ENCODE peak calls at places on chromosomes 16 and 17, in ten cellular contexts. B, A, L, Z, G, W, F, I, K and Y are unnamed samples.

GRCh38 chr16:31177136-31177535 is 2.8 kb upstream of the FUS start:
- DNase-seq in B (peak), A (peak), L (no peak), Z (no peak), G (no peak), W (no peak), F (no peak), I (no peak), K (no peak), Y (peak)

GRCh38 chr17:28828294-28829040 is 14.1 kb downstream of the FAM222B start:
- DNase-seq in B (no peak), A (peak), L (no peak), Z (no peak), G (no peak), W (no peak), F (no peak), I (no peak), K (peak), Y (peak)

GRCh38 chr17:81294512-81295030 is 536 bp downstream of the SLC38A10 start:
- DNase-seq in B (peak), A (peak), L (no peak), Z (no peak), G (no peak), W (peak), F (no peak), I (no peak), K (peak), Y (no peak)

GRCh38 chr16:48590476-48590875 is 19.5 kb downstream of the N4BP1 start:
- DNase-seq in B (no peak), A (no peak), L (no peak), Z (no peak), G (no peak), W (no peak), F (no peak), I (no peak), K (no peak), Y (no peak)

GRCh38 chr17:48611213-48611612 is 396 bp upstream of the HOXB7 start:
- DNase-seq in B (no peak), A (no peak), L (no peak), Z (no peak), G (no peak), W (no peak), F (no peak), I (peak), K (no peak), Y (peak)

GRCh38 chr16:88921603-88921995 is 55.1 kb upstream of the PABPN1L start:
- DNase-seq in B (no peak), A (no peak), L (no peak), Z (no peak), G (no peak), W (no peak), F (no peak), I (no peak), K (no peak), Y (no peak)

GRCh38 chr17:70119545-70119944 is 44.5 kb downstream of the KCNJ16 start:
- DNase-seq in B (no peak), A (no peak), L (no peak), Z (no peak), G (no peak), W (no peak), F (no peak), I (no peak), K (no peak), Y (no peak)

GRCh38 chr17:50785942-50786570 is 18.7 kb upstream of the ANKRD40CL start:
- DNase-seq in B (no peak), A (peak), L (no peak), Z (no peak), G (no peak), W (no peak), F (no peak), I (peak), K (peak), Y (no peak)

GRCh38 chr17:48492401-48493298 is 38.2 kb downstream of the HOXB1 start:
- DNase-seq in B (peak), A (peak), L (peak), Z (peak), G (no peak), W (peak), F (no peak), I (peak), K (peak), Y (peak)

GRCh38 chr17:61517843-61518606 is 65.8 kb downstream of the TBX4 start:
- DNase-seq in B (no peak), A (no peak), L (no peak), Z (no peak), G (no peak), W (no peak), F (no peak), I (no peak), K (no peak), Y (no peak)

GRCh38 chr17:74163271-74163821 is 40.1 kb upstream of the RPL38 start:
- DNase-seq in B (no peak), A (no peak), L (no peak), Z (no peak), G (no peak), W (no peak), F (no peak), I (no peak), K (no peak), Y (no peak)

GRCh38 chr16:63426275-63426870 is 1390.1 kb upstream of the CDH8 start:
- DNase-seq in B (no peak), A (no peak), L (no peak), Z (no peak), G (no peak), W (no peak), F (no peak), I (no peak), K (peak), Y (no peak)

GRCh38 chr17:19958023-19958422 is 19.6 kb downstream of the AKAP10 start:
- DNase-seq in B (no peak), A (peak), L (peak), Z (no peak), G (no peak), W (no peak), F (no peak), I (no peak), K (peak), Y (peak)

GRCh38 chr16:27399969-27400368 is 2.0 kb upstream of the IL21R start:
- DNase-seq in B (no peak), A (no peak), L (no peak), Z (no peak), G (no peak), W (no peak), F (no peak), I (no peak), K (no peak), Y (no peak)

GRCh38 chr17:50191070-50192045 is 10.1 kb downstream of the COL1A1 start:
- DNase-seq in B (no peak), A (no peak), L (no peak), Z (no peak), G (no peak), W (no peak), F (no peak), I (no peak), K (no peak), Y (no peak)

GRCh38 chr17:33292184-33292980 is 713 bp downstream of the ASIC2 start:
- DNase-seq in B (no peak), A (peak), L (no peak), Z (peak), G (peak), W (no peak), F (no peak), I (no peak), K (peak), Y (no peak)

GRCh38 chr17:81253358-81254131 is 14.4 kb downstream of the NDUFAF8 start:
- DNase-seq in B (peak), A (peak), L (peak), Z (no peak), G (no peak), W (peak), F (no peak), I (peak), K (peak), Y (no peak)

GRCh38 chr17:50686494-50687199 is 21.1 kb downstream of the ANKRD40 start:
- DNase-seq in B (no peak), A (peak), L (no peak), Z (no peak), G (no peak), W (no peak), F (peak), I (no peak), K (peak), Y (peak)

GRCh38 chr17:980406-981291 is 1.1 kb upstream of the NXN start:
- DNase-seq in B (peak), A (peak), L (peak), Z (peak), G (peak), W (peak), F (no peak), I (peak), K (peak), Y (peak)

GRCh38 chr16:69404275-69404805 is 18.5 kb upstream of the TERF2 start:
- DNase-seq in B (no peak), A (peak), L (no peak), Z (no peak), G (no peak), W (no peak), F (no peak), I (no peak), K (peak), Y (peak)

GRCh38 chr17:59756236-59756818 is 48.9 kb downstream of the VMP1 start:
- DNase-seq in B (no peak), A (peak), L (no peak), Z (no peak), G (no peak), W (no peak), F (no peak), I (no peak), K (peak), Y (peak)

GRCh38 chr17:35315283-35315682 is 58.1 kb downstream of the SLFN11 start:
- DNase-seq in B (no peak), A (peak), L (peak), Z (no peak), G (no peak), W (no peak), F (no peak), I (no peak), K (peak), Y (peak)

GRCh38 chr17:37844158-37844976 is 79.8 kb upstream of the TBC1D3K start:
- DNase-seq in B (peak), A (peak), L (peak), Z (peak), G (no peak), W (peak), F (no peak), I (no peak), K (peak), Y (peak)

GRCh38 chr17:19897108-19897854 is 29.5 kb upstream of the ULK2 start:
- DNase-seq in B (no peak), A (no peak), L (no peak), Z (no peak), G (no peak), W (no peak), F (no peak), I (no peak), K (peak), Y (no peak)

GRCh38 chr16:28133666-28134065 is 70.2 kb upstream of the GSG1L start:
- DNase-seq in B (no peak), A (no peak), L (no peak), Z (no peak), G (no peak), W (no peak), F (no peak), I (no peak), K (no peak), Y (no peak)

GRCh38 chr16:1314399-1315068 is 5.1 kb downstream of the UBE2I start:
- DNase-seq in B (no peak), A (no peak), L (no peak), Z (no peak), G (no peak), W (peak), F (no peak), I (no peak), K (no peak), Y (no peak)

GRCh38 chr16:9090101-9090959 is 1.1 kb upstream of the HAPSTR1 start:
- DNase-seq in B (peak), A (peak), L (no peak), Z (peak), G (no peak), W (peak), F (peak), I (no peak), K (no peak), Y (no peak)

GRCh38 chr17:965311-965989 is 14.1 kb downstream of the NXN start:
- DNase-seq in B (no peak), A (peak), L (no peak), Z (no peak), G (no peak), W (no peak), F (no peak), I (no peak), K (no peak), Y (no peak)

GRCh38 chr17:39752241-39752831 is 14.6 kb downstream of the GRB7 start:
- DNase-seq in B (no peak), A (no peak), L (no peak), Z (no peak), G (no peak), W (no peak), F (no peak), I (no peak), K (no peak), Y (no peak)

GRCh38 chr17:40025991-40026815 is 11.0 kb downstream of the CSF3 start:
- DNase-seq in B (peak), A (peak), L (no peak), Z (no peak), G (no peak), W (no peak), F (no peak), I (no peak), K (peak), Y (no peak)

GRCh38 chr16:58733248-58733670 is 857 bp downstream of the GOT2 start:
- DNase-seq in B (no peak), A (peak), L (no peak), Z (no peak), G (no peak), W (peak), F (no peak), I (no peak), K (peak), Y (no peak)

GRCh38 chr17:5045496-5045895 is 10.3 kb upstream of the SLC52A1 start:
- DNase-seq in B (no peak), A (no peak), L (no peak), Z (no peak), G (no peak), W (no peak), F (no peak), I (no peak), K (no peak), Y (no peak)

GRCh38 chr16:66717112-66717675 is 20.7 kb upstream of the CMTM4 start:
- DNase-seq in B (no peak), A (peak), L (peak), Z (no peak), G (no peak), W (peak), F (no peak), I (no peak), K (peak), Y (peak)

GRCh38 chr16:88378836-88379693 is 3.7 kb upstream of the ZNF469 start:
- DNase-seq in B (no peak), A (no peak), L (no peak), Z (no peak), G (no peak), W (no peak), F (no peak), I (no peak), K (no peak), Y (no peak)

GRCh38 chr17:29625037-29625750 is 2.5 kb upstream of the CORO6 start:
- DNase-seq in B (no peak), A (no peak), L (peak), Z (no peak), G (no peak), W (no peak), F (no peak), I (no peak), K (no peak), Y (peak)

GRCh38 chr16:64132686-64133085 is 989.2 kb downstream of the CDH11 start:
- DNase-seq in B (no peak), A (no peak), L (no peak), Z (no peak), G (no peak), W (no peak), F (no peak), I (no peak), K (no peak), Y (peak)

GRCh38 chr17:38598536-38598935 is 7.2 kb downstream of the SRCIN1 start:
- DNase-seq in B (no peak), A (peak), L (peak), Z (peak), G (peak), W (peak), F (no peak), I (peak), K (peak), Y (peak)

GRCh38 chr17:21301593-21302550 is 17.4 kb downstream of the MAP2K3 start:
- DNase-seq in B (no peak), A (no peak), L (no peak), Z (no peak), G (no peak), W (no peak), F (no peak), I (no peak), K (no peak), Y (no peak)